ENCODE peak calls at places on chromosomes 13 and 19, in seven cellular contexts. M is pancreas, X is IMR-90, R is lower lobe of right lung, S is neural progenitor cell, P is tibial artery, E is uterus. G is an unnamed sample.
A peak's percentile ranks its signal among the peaks of the same experiment; 100 is the strongest.

GRCh38 chr13:33004454-33004853 is 11.8 kb upstream of the KL start:
- DNase-seq in M (no peak), X (no peak), R (no peak), S (no peak), P (no peak), E (peak; percentile 46), G (no peak)

GRCh38 chr19:15452111-15453047 is 2.6 kb upstream of the WIZ start:
- DNase-seq in M (peak; percentile 85), X (peak; percentile 58), R (peak; percentile 91), S (peak; percentile 96), P (peak; percentile 95), E (peak; percentile 94), G (peak; percentile 99)

GRCh38 chr19:29320076-29320475 is 107.1 kb upstream of the UQCRFS1 start:
- DNase-seq in M (no peak), X (no peak), R (no peak), S (no peak), P (no peak), E (no peak), G (no peak)

GRCh38 chr13:59691501-59692066 is 472.1 kb downstream of the DIAPH3 start:
- DNase-seq in M (no peak), X (peak; percentile 56), R (no peak), S (no peak), P (no peak), E (no peak), G (no peak)

GRCh38 chr13:75635101-75635620 is 969 bp upstream of the LMO7 start:
- DNase-seq in M (no peak), X (no peak), R (no peak), S (no peak), P (no peak), E (no peak), G (no peak)

GRCh38 chr19:52734340-52734892 is 428 bp downstream of the ZNF611 start:
- DNase-seq in M (no peak), X (no peak), R (no peak), S (peak; percentile 59), P (no peak), E (peak; percentile 22), G (peak; percentile 24)

GRCh38 chr19:38433268-38433733 is at the start of gene RYR1:
- DNase-seq in M (peak; percentile 41), X (no peak), R (peak; percentile 79), S (peak; percentile 95), P (peak; percentile 76), E (no peak), G (peak; percentile 66)

GRCh38 chr13:101258071-101258470 is 158.2 kb downstream of the NALCN start:
- DNase-seq in M (no peak), X (peak; percentile 86), R (no peak), S (peak; percentile 19), P (no peak), E (no peak), G (peak; percentile 61)

GRCh38 chr19:49817964-49818690 is at the start of gene MED25:
- DNase-seq in M (peak; percentile 85), X (peak; percentile 76), R (peak; percentile 91), S (peak; percentile 94), P (peak; percentile 90), E (peak; percentile 84), G (peak; percentile 92)

GRCh38 chr13:29918845-29919244 is 68.4 kb upstream of the UBL3 start:
- DNase-seq in M (no peak), X (peak; percentile 92), R (no peak), S (no peak), P (no peak), E (no peak), G (no peak)

GRCh38 chr13:34411177-34411576 is 530.9 kb upstream of the NBEA start:
- DNase-seq in M (no peak), X (no peak), R (no peak), S (no peak), P (no peak), E (no peak), G (peak; percentile 24)

GRCh38 chr19:4531562-4532165 is 3.4 kb downstream of the PLIN5 start:
- DNase-seq in M (peak; percentile 60), X (no peak), R (no peak), S (no peak), P (no peak), E (no peak), G (peak; percentile 56)

GRCh38 chr19:40693896-40694295 is 3.4 kb upstream of the NUMBL start:
- DNase-seq in M (no peak), X (no peak), R (no peak), S (no peak), P (no peak), E (no peak), G (no peak)

GRCh38 chr13:59112375-59112774 is 1051.4 kb downstream of the DIAPH3 start:
- DNase-seq in M (peak; percentile 21), X (peak; percentile 99), R (no peak), S (peak; percentile 15), P (no peak), E (no peak), G (peak; percentile 30)

GRCh38 chr19:29804493-29804892 is 7.3 kb upstream of the CCNE1 start:
- DNase-seq in M (no peak), X (no peak), R (peak; percentile 4), S (no peak), P (no peak), E (no peak), G (no peak)

GRCh38 chr19:49637865-49638350 is 2.0 kb downstream of the RRAS start:
- DNase-seq in M (peak; percentile 77), X (peak; percentile 62), R (peak; percentile 87), S (peak; percentile 64), P (peak; percentile 98), E (peak; percentile 85), G (peak; percentile 53)

GRCh38 chr13:98429531-98429930 is 147.4 kb downstream of the STK24 start:
- DNase-seq in M (no peak), X (no peak), R (no peak), S (no peak), P (no peak), E (no peak), G (no peak)

GRCh38 chr19:24033308-24033961 is 53.6 kb upstream of the ZNF254 start:
- DNase-seq in M (peak; percentile 88), X (peak; percentile 91), R (peak; percentile 92), S (peak; percentile 95), P (peak; percentile 93), E (peak; percentile 88), G (peak; percentile 93)
- TF ChIP-seq CTCF in M (no peak), X (peak; percentile 18), R (no peak), S (peak; percentile 26), P (no peak), E (peak; percentile 10), G (no peak)

GRCh38 chr13:73138276-73138950 is 79.6 kb downstream of the KLF5 start:
- DNase-seq in M (no peak), X (peak; percentile 76), R (no peak), S (no peak), P (no peak), E (no peak), G (no peak)

GRCh38 chr13:73138967-73139491 is 80.2 kb downstream of the KLF5 start:
- DNase-seq in M (no peak), X (no peak), R (no peak), S (no peak), P (no peak), E (no peak), G (no peak)

GRCh38 chr13:73141292-73141771 is 82.5 kb downstream of the KLF5 start:
- DNase-seq in M (peak; percentile 17), X (peak; percentile 15), R (no peak), S (peak; percentile 13), P (no peak), E (no peak), G (no peak)

GRCh38 chr13:73142091-73142490 is 83.3 kb downstream of the KLF5 start:
- DNase-seq in M (no peak), X (no peak), R (no peak), S (peak; percentile 20), P (no peak), E (no peak), G (no peak)

GRCh38 chr13:73140804-73141203 is 82.0 kb downstream of the KLF5 start:
- DNase-seq in M (no peak), X (no peak), R (no peak), S (no peak), P (no peak), E (no peak), G (no peak)
- H3K36me3 ChIP-seq in M (no peaks in the 10 kb centered on the region), X (no peaks in the 10 kb centered on the region), R (no peaks in the 10 kb centered on the region), S (no peaks in the 10 kb centered on the region), P (no peaks in the 10 kb centered on the region), E (no peaks in the 10 kb centered on the region), G (no peaks in the 10 kb centered on the region)

GRCh38 chr13:20191902-20192469 is 752 bp downstream of the GJB2 start:
- DNase-seq in M (peak; percentile 38), X (no peak), R (no peak), S (peak; percentile 76), P (no peak), E (no peak), G (no peak)

GRCh38 chr13:20193924-20194631 is 1.3 kb upstream of the GJB2 start:
- DNase-seq in M (no peak), X (no peak), R (no peak), S (peak; percentile 40), P (no peak), E (no peak), G (no peak)

GRCh38 chr13:20192470-20193141 is at the start of gene GJB2:
- DNase-seq in M (peak; percentile 25), X (no peak), R (no peak), S (peak; percentile 49), P (no peak), E (no peak), G (no peak)

GRCh38 chr13:20191311-20191901 is 1.3 kb downstream of the GJB2 start:
- DNase-seq in M (peak; percentile 23), X (no peak), R (no peak), S (no peak), P (no peak), E (no peak), G (no peak)

GRCh38 chr13:20193142-20193923 is 595 bp upstream of the GJB2 start:
- DNase-seq in M (no peak), X (no peak), R (no peak), S (peak; percentile 35), P (no peak), E (no peak), G (no peak)
- H3K4me3 ChIP-seq in M (peak overlapping the region; percentile 59), X (peak overlapping the region; percentile 3), R (peak overlapping the region; percentile 60), S (peak overlapping the region; percentile 74), P (peak overlapping the region; percentile 53), E (peak overlapping the region; percentile 21), G (no peak overlapping the region)

GRCh38 chr13:91817250-91817649 is 418.8 kb downstream of the GPC5 start:
- DNase-seq in M (no peak), X (peak; percentile 13), R (no peak), S (no peak), P (no peak), E (no peak), G (no peak)
- TF ChIP-seq CTCF in M (no peak), X (peak; percentile 33), R (peak; percentile 19), S (peak; percentile 31), P (no peak), E (no peak), G (peak; percentile 78)

GRCh38 chr19:18461471-18461870 is 23.5 kb upstream of the ISYNA1 start:
- DNase-seq in M (no peak), X (no peak), R (no peak), S (no peak), P (no peak), E (no peak), G (no peak)
- H3K36me3 ChIP-seq in M (peaks cover 19% of the 10 kb centered on the region), X (peaks cover 53% of the 10 kb centered on the region), R (peaks cover 65% of the 10 kb centered on the region), S (no peaks in the 10 kb centered on the region), P (no peaks in the 10 kb centered on the region), E (no peaks in the 10 kb centered on the region), G (peaks cover 23% of the 10 kb centered on the region)

G was measured in BE2C.